ENCODE peak calls at places on chromosome 6, in eight cellular contexts. Z, C, X, W, J, D, U and G are unnamed samples.

GRCh38 chr6:16540804-16541752 is 220.2 kb downstream of the ATXN1 start:
- DNase-seq in W (no peak), X (no peak), D (no peak), C (no peak), J (peak), Z (peak), U (no peak), G (no peak)

GRCh38 chr6:150527100-150527499 is 72.6 kb upstream of the PLEKHG1 start:
- DNase-seq in J (no peak), Z (no peak), U (peak), C (no peak), X (no peak), D (no peak), W (no peak), G (no peak)

GRCh38 chr6:119894801-119895200 is 545.2 kb upstream of the MAN1A1 start:
- DNase-seq in J (no peak), C (no peak), U (no peak), W (no peak), D (no peak), X (no peak), Z (no peak), G (no peak)

GRCh38 chr6:36491378-36491965 is 48.7 kb downstream of the KCTD20 start:
- DNase-seq in C (no peak), W (no peak), D (no peak), X (no peak), J (no peak), U (no peak), Z (no peak), G (no peak)

GRCh38 chr6:147782302-147782701 is 273.8 kb downstream of the SAMD5 start:
- DNase-seq in U (peak), J (no peak), W (no peak), X (no peak), C (peak), D (no peak), Z (no peak), G (no peak)

GRCh38 chr6:151240861-151241642 is 1.3 kb downstream of the AKAP12 start:
- DNase-seq in X (peak), C (peak), D (peak), W (peak), U (peak), J (peak), Z (peak), G (peak)

GRCh38 chr6:119445666-119446622 is 96.4 kb upstream of the MAN1A1 start:
- DNase-seq in J (no peak), Z (no peak), D (no peak), C (no peak), U (peak), W (no peak), X (peak), G (no peak)

GRCh38 chr6:7146079-7146828 is 38.5 kb downstream of the RREB1 start:
- DNase-seq in J (peak), U (peak), D (peak), Z (peak), W (no peak), C (no peak), X (peak), G (no peak)

GRCh38 chr6:33841070-33841469 is 37.3 kb upstream of the MLN start:
- DNase-seq in J (no peak), U (no peak), W (no peak), X (no peak), D (no peak), C (no peak), Z (no peak), G (no peak)
- TF ChIP-seq CTCF in J (no peak), U (no peak), W (no peak), X (no peak), D (no peak), C (no peak), Z (no peak), G (no peak)

DNA sequence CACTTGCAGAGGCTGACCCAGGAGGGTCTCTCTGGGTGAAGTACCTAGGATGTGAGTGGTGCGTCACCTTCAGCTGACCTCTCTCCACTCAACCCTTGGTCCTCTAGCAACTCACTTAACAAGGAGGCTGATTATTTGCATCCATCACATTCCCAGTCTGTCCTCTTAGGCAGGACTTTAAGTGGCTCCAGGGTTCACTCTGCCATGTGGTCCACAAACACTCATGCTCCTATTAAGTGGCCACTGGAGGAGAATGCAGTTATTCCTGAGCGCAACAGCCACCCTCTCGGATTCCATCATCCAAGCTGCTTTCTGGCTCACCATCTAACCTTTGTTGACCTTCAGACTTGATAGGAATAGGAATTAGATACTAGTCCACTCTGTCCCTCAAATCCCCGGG is 61.1 kb upstream of the SCAF8 start:
- DNase-seq in U (no peak), J (no peak), X (no peak), D (no peak), C (no peak), W (no peak), Z (no peak), G (no peak)
- TF ChIP-seq CTCF in U (no peak), J (no peak), X (no peak), D (no peak), C (no peak), W (no peak), Z (no peak), G (no peak)

DNA sequence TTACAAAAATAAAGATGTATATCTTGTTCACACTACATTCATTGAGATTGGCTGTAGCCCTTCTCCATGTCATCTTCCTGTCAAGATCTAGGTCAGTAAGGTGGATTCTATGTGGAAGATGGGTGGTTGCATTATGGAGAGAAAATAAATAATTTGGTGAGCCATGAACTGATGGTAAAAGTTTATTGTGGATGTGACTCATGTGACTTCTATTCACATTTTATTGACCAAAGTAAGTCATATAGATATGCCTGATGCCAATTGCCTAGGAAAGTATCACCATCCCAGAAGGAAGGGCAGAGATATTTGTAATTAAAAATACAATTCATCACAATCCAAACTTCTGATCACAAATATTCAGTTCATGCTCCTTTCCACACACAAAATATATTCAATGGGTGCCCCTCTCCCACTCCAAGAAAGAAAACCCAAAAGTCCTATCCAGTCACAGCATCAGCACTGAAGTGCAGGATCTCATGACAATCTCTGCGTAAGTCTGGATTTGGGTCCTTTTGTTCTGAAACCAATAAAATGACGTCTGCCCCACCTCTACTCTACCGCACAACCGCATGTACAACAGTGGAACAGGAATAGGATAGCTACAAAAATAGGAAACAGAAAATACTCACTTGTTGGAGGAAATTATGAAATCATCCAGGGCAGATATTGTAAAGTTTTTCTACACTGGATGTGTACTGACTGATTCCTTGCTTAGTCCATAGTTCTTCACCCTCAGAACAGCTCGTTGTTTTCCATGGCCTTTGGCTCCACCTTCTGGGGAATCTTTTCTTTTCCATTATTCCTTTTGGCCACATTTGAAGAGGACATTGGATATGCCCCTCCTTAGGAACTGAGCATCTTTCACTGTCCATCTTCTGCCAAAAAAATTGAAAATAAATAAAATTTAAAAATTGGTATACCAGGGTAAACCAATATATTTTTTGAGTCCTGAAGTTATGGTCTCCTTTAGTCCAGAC is 16.1 kb upstream of the SLC17A3 start:
- DNase-seq in C (no peak), U (peak), D (peak), Z (no peak), J (no peak), X (peak), W (peak), G (peak)
- TF ChIP-seq CTCF in C (peak), U (peak), D (peak), Z (peak), J (peak), X (peak), W (peak), G (peak)

GRCh38 chr6:136334853-136335252 is 45.2 kb upstream of the BCLAF1 start:
- DNase-seq in W (no peak), J (no peak), X (no peak), U (no peak), D (peak), C (no peak), Z (no peak), G (peak)
- TF ChIP-seq CTCF in W (peak), J (no peak), X (no peak), U (peak), D (peak), C (no peak), Z (no peak), G (peak)

GRCh38 chr6:23446394-23447001 is 679.5 kb upstream of the NRSN1 start:
- DNase-seq in C (peak), Z (no peak), X (peak), D (no peak), W (peak), U (peak), J (no peak), G (peak)
- TF ChIP-seq CTCF in C (peak), Z (no peak), X (no peak), D (peak), W (peak), U (peak), J (peak), G (no peak)

DNA sequence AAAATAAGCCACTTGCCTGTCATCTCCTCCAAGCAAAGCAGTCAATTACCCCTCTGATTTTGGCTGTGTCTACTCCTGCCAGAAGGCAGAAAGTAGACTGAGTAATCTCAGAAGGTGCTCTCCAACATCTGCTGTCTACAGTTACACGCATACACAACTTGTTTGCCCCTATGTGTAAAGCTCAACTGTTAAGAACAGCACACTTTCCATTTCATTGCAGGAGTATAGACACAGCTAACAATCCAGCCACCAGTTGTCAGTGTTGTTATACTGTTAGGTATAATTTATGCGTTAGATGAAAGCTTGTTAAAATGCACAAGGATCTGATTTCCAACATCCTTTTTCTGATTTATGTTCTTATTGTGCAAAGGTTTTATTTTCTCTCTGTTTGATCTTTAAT is 88.2 kb downstream of the SAMD3 start:
- DNase-seq in U (no peak), D (no peak), W (no peak), J (no peak), C (no peak), X (no peak), Z (no peak), G (no peak)
- TF ChIP-seq CTCF in U (no peak), D (no peak), W (no peak), J (no peak), C (no peak), X (no peak), Z (no peak), G (no peak)